ENCODE peak calls at places on chromosomes 2 and 18, in eight cellular contexts. S is tibial nerve, X is H1, P is transverse colon, U is suprapubic skin, G is HepG2, R is SK-N-SH, Y is K562. K is an unnamed sample.
A peak's percentile ranks its signal among the peaks of the same experiment; 100 is the strongest.

GRCh38 chr2:97957432-97958183 is 38.1 kb downstream of the TMEM131 start:
- DNase-seq in S (no peak), Y (no peak), X (no peak), R (no peak), G (no peak), U (no peak), P (no peak), K (no peak)

GRCh38 chr2:114066186-114066747 is 176.4 kb downstream of the ACTR3 start:
- DNase-seq in U (no peak), G (no peak), R (no peak), Y (no peak), X (no peak), S (no peak), P (no peak), K (no peak)

GRCh38 chr18:70322928-70323327 is 34.1 kb downstream of the SOCS6 start:
- DNase-seq in P (no peak), X (no peak), S (no peak), U (no peak), R (no peak), G (peak; percentile 54), Y (no peak), K (no peak)

GRCh38 chr2:211397764-211398163 is 841.4 kb downstream of the CPS1 start:
- DNase-seq in X (no peak), R (no peak), S (no peak), U (no peak), Y (no peak), P (no peak), G (no peak), K (no peak)

GRCh38 chr2:220147186-220147585 is 519.8 kb downstream of the SLC4A3 start:
- DNase-seq in R (no peak), X (no peak), U (no peak), Y (no peak), P (no peak), S (no peak), G (no peak), K (no peak)

GRCh38 chr2:144943986-144944385 is 424.1 kb upstream of the ZEB2 start:
- DNase-seq in U (no peak), Y (no peak), P (no peak), S (no peak), G (no peak), R (no peak), X (no peak), K (no peak)

GRCh38 chr2:131105950-131106801 is 1.0 kb downstream of the PLEKHB2 start:
- DNase-seq in X (no peak), U (no peak), P (peak; percentile 63), Y (peak; percentile 44), G (peak; percentile 84), S (no peak), R (peak; percentile 27), K (no peak)

GRCh38 chr2:48944961-48945360 is 189.4 kb upstream of the LHCGR start:
- DNase-seq in U (no peak), X (no peak), R (no peak), G (no peak), P (no peak), S (no peak), Y (no peak), K (no peak)

GRCh38 chr18:3061581-3062416 is 48.9 kb upstream of the LPIN2 start:
- DNase-seq in X (no peak), G (no peak), R (no peak), U (no peak), S (no peak), Y (no peak), P (no peak), K (no peak)

GRCh38 chr2:1808921-1809551 is 64.7 kb upstream of the PXDN start:
- DNase-seq in S (no peak), X (no peak), U (no peak), Y (no peak), R (no peak), P (no peak), G (no peak), K (peak; percentile 54)

GRCh38 chr2:16315458-16315835 is 350.2 kb downstream of the CYRIA start:
- DNase-seq in Y (no peak), P (no peak), R (no peak), S (no peak), G (no peak), U (no peak), X (no peak), K (no peak)

GRCh38 chr2:181763423-181763822 is 83.1 kb upstream of the NEUROD1 start:
- DNase-seq in G (no peak), X (no peak), R (no peak), P (no peak), S (no peak), Y (no peak), U (no peak), K (no peak)

GRCh38 chr18:2894131-2894840 is 47.5 kb downstream of the EMILIN2 start:
- DNase-seq in X (no peak), U (no peak), R (no peak), G (peak; percentile 62), P (no peak), Y (peak; percentile 80), S (peak; percentile 3), K (no peak)

GRCh38 chr2:86671304-86671981 is 47.8 kb upstream of the RNF103 start:
- DNase-seq in G (peak; percentile 15), P (no peak), S (no peak), U (no peak), Y (no peak), R (no peak), X (no peak), K (no peak)

GRCh38 chr2:215738360-215738759 is 275.0 kb downstream of the MREG start:
- DNase-seq in S (no peak), Y (no peak), G (no peak), P (no peak), X (no peak), R (no peak), U (no peak), K (no peak)

GRCh38 chr2:165474621-165475269 is 5.2 kb downstream of the CSRNP3 start:
- DNase-seq in Y (no peak), P (no peak), G (no peak), S (no peak), U (no peak), X (no peak), R (no peak), K (no peak)

GRCh38 chr2:239719791-239720410 is 305.2 kb downstream of the NDUFA10 start:
- DNase-seq in Y (no peak), U (peak; percentile 58), R (no peak), G (no peak), X (no peak), S (no peak), P (no peak), K (peak; percentile 46)

GRCh38 chr18:23662309-23663263 is at the start of gene ANKRD29:
- DNase-seq in U (no peak), Y (peak; percentile 26), G (no peak), X (no peak), S (no peak), R (peak; percentile 88), P (peak; percentile 44), K (peak; percentile 63)

GRCh38 chr2:43269706-43270105 is 43.3 kb upstream of the ZFP36L2 start:
- DNase-seq in Y (no peak), G (no peak), P (peak; percentile 62), U (peak; percentile 89), X (no peak), R (no peak), S (peak; percentile 71), K (peak; percentile 92)

GRCh38 chr2:231674587-231675334 is 33.6 kb upstream of the PTMA start:
- DNase-seq in G (peak; percentile 69), U (no peak), Y (peak; percentile 63), R (peak; percentile 90), X (peak; percentile 78), S (peak; percentile 61), P (peak; percentile 83), K (peak; percentile 90)
- H3K4me1 ChIP-seq in G (peaks cover 70% of the 10 kb centered on the region), U (peaks cover 51% of the 10 kb centered on the region), Y (peaks cover 19% of the 10 kb centered on the region), R (peaks cover 12% of the 10 kb centered on the region), X (peaks cover 39% of the 10 kb centered on the region), S (no peaks in the 10 kb centered on the region), P (peaks cover 63% of the 10 kb centered on the region), K (peaks cover 54% of the 10 kb centered on the region)

GRCh38 chr2:234191819-234192407 is 141.4 kb downstream of the SPP2 start:
- DNase-seq in U (no peak), G (no peak), X (no peak), P (no peak), R (no peak), S (no peak), Y (no peak), K (no peak)
- TF ChIP-seq EP300 in U (no peak), G (no peak), X (no peak), P (no peak), R (no peak), S (no peak), Y (no peak), K (no peak)

GRCh38 chr2:222208010-222208690 is 90.6 kb downstream of the PAX3 start:
- DNase-seq in P (no peak), Y (no peak), R (no peak), X (no peak), U (no peak), G (no peak), S (no peak), K (no peak)
- H3K27me3 ChIP-seq in P (peaks cover 4% of the 10 kb centered on the region), Y (no peaks in the 10 kb centered on the region), R (no peaks in the 10 kb centered on the region), X (no peaks in the 10 kb centered on the region), U (peaks cover 14% of the 10 kb centered on the region), G (no peaks in the 10 kb centered on the region), S (no peaks in the 10 kb centered on the region), K (no peaks in the 10 kb centered on the region)

GRCh38 chr2:96325884-96326255 is 753 bp downstream of the ITPRIPL1 start:
- DNase-seq in X (no peak), Y (no peak), P (peak; percentile 43), G (no peak), S (no peak), R (peak; percentile 37), U (peak; percentile 66), K (peak; percentile 58)

GRCh38 chr2:96324716-96325037 is 440 bp upstream of the ITPRIPL1 start:
- DNase-seq in Y (no peak), P (no peak), S (no peak), G (no peak), R (no peak), U (peak; percentile 47), X (no peak), K (no peak)

GRCh38 chr2:96326564-96326963 is 1.4 kb downstream of the ITPRIPL1 start:
- DNase-seq in G (no peak), S (no peak), X (no peak), R (no peak), U (peak; percentile 26), Y (no peak), P (no peak), K (peak; percentile 4)

GRCh38 chr2:96323849-96324248 is 1.3 kb upstream of the ITPRIPL1 start:
- DNase-seq in X (no peak), U (no peak), R (no peak), G (no peak), Y (no peak), P (no peak), S (no peak), K (no peak)

GRCh38 chr2:96325038-96325883 is at the start of gene ITPRIPL1:
- DNase-seq in R (peak; percentile 90), G (peak; percentile 26), S (no peak), X (no peak), P (peak; percentile 24), U (peak; percentile 69), Y (peak; percentile 57), K (peak; percentile 49)
- H3K4me1 ChIP-seq in R (peaks cover 16% of the 10 kb centered on the region), G (peaks cover 52% of the 10 kb centered on the region), S (no peaks in the 10 kb centered on the region), X (peaks cover 4% of the 10 kb centered on the region), P (peaks cover 30% of the 10 kb centered on the region), U (peaks cover 42% of the 10 kb centered on the region), Y (peaks cover 14% of the 10 kb centered on the region), K (peaks cover 25% of the 10 kb centered on the region)

K was measured in sigmoid colon.